ENCODE peak calls at places on chromosomes 4 and X, in nine cellular contexts. H is LoVo, C is cardiac muscle cell, M is iPS DF 6.9, E is T-helper 1 cell, R is NCI-H460, U is SHP77, I is erythroblast, L is T47D. Q is an unnamed sample.

GRCh38 chr4:105060628-105061027 is 86.0 kb upstream of the TET2 start:
- DNase-seq in H (no peak), C (no peak), M (no peak), E (no peak), R (no peak), U (no peak), I (no peak), L (no peak), Q (no peak)

GRCh38 chr4:15729910-15730533 is 27.2 kb downstream of the BST1 start:
- DNase-seq in H (peak; percentile 53), C (peak; percentile 69), M (peak; percentile 11), E (no peak), R (peak; percentile 46), U (no peak), I (peak; percentile 57), L (peak; percentile 53), Q (no peak)

GRCh38 chr4:121377065-121377464 is 3.8 kb downstream of the QRFPR start:
- DNase-seq in H (no peak), C (no peak), M (no peak), E (no peak), R (no peak), U (no peak), I (no peak), L (no peak), Q (no peak)

GRCh38 chr4:1172971-1173757 is 781 bp upstream of the SPON2 start:
- DNase-seq in H (no peak), C (no peak), M (no peak), E (no peak), R (no peak), U (no peak), I (no peak), L (no peak), Q (peak; percentile 62)

GRCh38 chr4:95705323-95705722 is 134.6 kb upstream of the PDHA2 start:
- DNase-seq in H (no peak), C (no peak), M (no peak), E (no peak), R (no peak), U (no peak), I (no peak), L (no peak), Q (no peak)

GRCh38 chr4:156766846-156767245 is 204.8 kb downstream of the PDGFC start:
- DNase-seq in H (no peak), C (no peak), M (no peak), E (no peak), R (no peak), U (no peak), I (no peak), L (no peak), Q (no peak)

GRCh38 chr4:173013232-173013932 is 155.2 kb upstream of the GALNT7 start:
- DNase-seq in H (peak; percentile 36), C (peak; percentile 44), M (peak; percentile 55), E (no peak), R (peak; percentile 17), U (no peak), I (peak; percentile 75), L (peak; percentile 42), Q (no peak)

GRCh38 chr4:26455571-26455970 is 34.7 kb downstream of the CCKAR start:
- DNase-seq in H (no peak), C (no peak), M (no peak), E (no peak), R (no peak), U (no peak), I (no peak), L (no peak), Q (no peak)

GRCh38 chrX:55342533-55343501 is 78.1 kb upstream of the PAGE3 start:
- DNase-seq in H (no peak), C (no peak), M (no peak), E (peak; percentile 12), R (peak; percentile 25), U (no peak), I (peak; percentile 58), L (peak; percentile 67), Q (no peak)

GRCh38 chrX:30283456-30284200 is 25.6 kb downstream of the NR0B1 start:
- DNase-seq in H (peak; percentile 68), C (no peak), M (no peak), E (no peak), R (peak; percentile 94), U (peak; percentile 34), I (peak; percentile 55), L (peak; percentile 1), Q (no peak)

GRCh38 chr4:24476209-24476781 is 108.1 kb downstream of the DHX15 start:
- DNase-seq in H (peak; percentile 29), C (peak; percentile 15), M (no peak), E (no peak), R (no peak), U (no peak), I (peak; percentile 18), L (peak; percentile 28), Q (no peak)

GRCh38 chrX:85994228-85994627 is 53.1 kb downstream of the CHM start:
- DNase-seq in H (no peak), C (no peak), M (no peak), E (no peak), R (no peak), U (no peak), I (no peak), L (no peak), Q (no peak)

GRCh38 chrX:10360121-10360520 is 203.3 kb downstream of the CLCN4 start:
- DNase-seq in H (no peak), C (no peak), M (no peak), E (no peak), R (no peak), U (no peak), I (no peak), L (no peak), Q (peak; percentile 47)

GRCh38 chrX:154799554-154800348 is 5.5 kb downstream of the MPP1 start:
- DNase-seq in H (peak; percentile 44), C (no peak), M (no peak), E (no peak), R (no peak), U (peak; percentile 83), I (peak; percentile 64), L (peak; percentile 2), Q (no peak)

GRCh38 chr4:40736910-40737309 is 12.8 kb upstream of the NSUN7 start:
- DNase-seq in H (peak; percentile 24), C (peak; percentile 38), M (no peak), E (no peak), R (peak; percentile 39), U (no peak), I (peak; percentile 21), L (peak; percentile 63), Q (no peak)

GRCh38 chr4:2400841-2401609 is 17.4 kb downstream of the ZFYVE28 start:
- DNase-seq in H (no peak), C (no peak), M (no peak), E (no peak), R (no peak), U (no peak), I (peak; percentile 17), L (peak; percentile 71), Q (no peak)

GRCh38 chr4:8747896-8748575 is 123.6 kb downstream of the HMX1 start:
- DNase-seq in H (no peak), C (no peak), M (no peak), E (no peak), R (no peak), U (no peak), I (no peak), L (no peak), Q (peak; percentile 32)

GRCh38 chr4:20773144-20773997 is 73.1 kb downstream of the PACRGL start:
- DNase-seq in H (peak; percentile 45), C (peak; percentile 69), M (peak; percentile 84), E (no peak), R (peak; percentile 30), U (peak; percentile 18), I (peak; percentile 53), L (peak; percentile 62), Q (no peak)

GRCh38 chr4:119081943-119082342 is 53.7 kb upstream of the MYOZ2 start:
- DNase-seq in H (no peak), C (peak; percentile 31), M (no peak), E (no peak), R (no peak), U (no peak), I (no peak), L (no peak), Q (peak; percentile 53)

GRCh38 chrX:75596178-75596577 is 73.3 kb upstream of the ZDHHC15 start:
- DNase-seq in H (no peak), C (no peak), M (no peak), E (no peak), R (no peak), U (no peak), I (no peak), L (peak; percentile 5), Q (no peak)

GRCh38 chr4:87884976-87885574 is 52.3 kb downstream of the MEPE start:
- DNase-seq in H (peak; percentile 14), C (no peak), M (no peak), E (no peak), R (no peak), U (no peak), I (peak; percentile 33), L (no peak), Q (no peak)

GRCh38 chr4:134216436-134216835 is 14.8 kb upstream of the PABPC4L start:
- DNase-seq in H (peak; percentile 11), C (no peak), M (no peak), E (no peak), R (no peak), U (no peak), I (no peak), L (no peak), Q (no peak)

GRCh38 chr4:101279377-101279871 is 67.9 kb downstream of the PPP3CA start:
- DNase-seq in H (no peak), C (no peak), M (no peak), E (no peak), R (no peak), U (no peak), I (peak; percentile 75), L (no peak), Q (no peak)

GRCh38 chrX:108494416-108495095 is 54.9 kb downstream of the COL4A5 start:
- DNase-seq in H (no peak), C (no peak), M (no peak), E (no peak), R (no peak), U (no peak), I (no peak), L (no peak), Q (no peak)

GRCh38 chr4:126768338-126768737 is 864.4 kb upstream of the INTU start:
- DNase-seq in H (no peak), C (no peak), M (no peak), E (no peak), R (no peak), U (no peak), I (no peak), L (no peak), Q (no peak)

GRCh38 chr4:147924604-147925412 is 192.9 kb downstream of the ARHGAP10 start:
- DNase-seq in H (peak; percentile 6), C (peak; percentile 39), M (peak; percentile 25), E (no peak), R (peak; percentile 25), U (no peak), I (no peak), L (peak; percentile 48), Q (no peak)

GRCh38 chr4:7530026-7530562 is 95.4 kb upstream of the PSAPL1 start:
- DNase-seq in H (no peak), C (no peak), M (no peak), E (no peak), R (no peak), U (no peak), I (no peak), L (no peak), Q (no peak)

Q was measured in Right ventricle myocardium superior.